ENCODE peak calls at places on chromosomes 11 and 22, in seven cellular contexts. L, U, I, S, H, V and E are unnamed samples.

GRCh38 chr22:40161182-40161581 is 16.5 kb upstream of the TNRC6B start:
- DNase-seq in S (no peak), I (no peak), H (no peak), L (no peak), V (no peak), U (no peak), E (no peak)

GRCh38 chr22:21451545-21452520 is 15.4 kb upstream of the TMEM191C start:
- DNase-seq in U (peak), H (peak), V (no peak), L (no peak), S (no peak), I (no peak), E (no peak)

GRCh38 chr22:40263191-40263590 is 83.1 kb upstream of the ADSL start:
- DNase-seq in H (no peak), U (peak), I (no peak), V (no peak), S (no peak), L (no peak), E (no peak)

GRCh38 chr11:86735462-86736302 is 63.3 kb upstream of the ME3 start:
- DNase-seq in V (no peak), S (no peak), U (no peak), H (no peak), I (no peak), L (no peak), E (no peak)

GRCh38 chr11:124669193-124669592 is 4.3 kb downstream of the SIAE start:
- DNase-seq in V (no peak), U (peak), H (peak), L (peak), S (no peak), I (peak), E (peak)

GRCh38 chr11:2417856-2418705 is 17.5 kb downstream of the TSSC4 start:
- DNase-seq in I (no peak), S (no peak), H (no peak), L (no peak), V (no peak), U (peak), E (no peak)

GRCh38 chr22:49329636-49330035 is 498.0 kb downstream of the BRD1 start:
- DNase-seq in L (no peak), S (no peak), I (no peak), U (no peak), V (no peak), H (no peak), E (no peak)

GRCh38 chr22:39471421-39472141 is 14.8 kb downstream of the MGAT3 start:
- DNase-seq in V (no peak), L (peak), U (peak), H (no peak), I (peak), S (peak), E (no peak)

GRCh38 chr11:86473991-86474833 is 99.5 kb downstream of the CCDC81 start:
- DNase-seq in V (no peak), U (peak), I (peak), H (no peak), S (no peak), L (no peak), E (no peak)

GRCh38 chr22:19356708-19357269 is 65.3 kb upstream of the CLTCL1 start:
- DNase-seq in S (no peak), I (no peak), H (no peak), L (no peak), U (no peak), V (no peak), E (no peak)

GRCh38 chr11:73359930-73360742 is 16.1 kb upstream of the RELT start:
- DNase-seq in S (no peak), V (peak), I (no peak), L (peak), U (no peak), H (no peak), E (no peak)

GRCh38 chr11:9972917-9973504 is 309.1 kb downstream of the SWAP70 start:
- DNase-seq in U (no peak), S (no peak), I (peak), L (peak), V (no peak), H (no peak), E (peak)

GRCh38 chr11:19664896-19665548 is 47.6 kb upstream of the NAV2 start:
- DNase-seq in H (no peak), V (no peak), S (no peak), I (peak), L (no peak), U (peak), E (no peak)

GRCh38 chr11:13222285-13222684 is 55.3 kb upstream of the BMAL1 start:
- DNase-seq in L (no peak), S (no peak), H (no peak), V (no peak), U (no peak), I (peak), E (no peak)

GRCh38 chr11:1356007-1356435 is 33.7 kb upstream of the BRSK2 start:
- DNase-seq in H (no peak), S (no peak), I (no peak), U (no peak), V (no peak), L (no peak), E (no peak)

GRCh38 chr11:128324531-128325141 is 262.7 kb downstream of the ETS1 start:
- DNase-seq in V (peak), I (no peak), L (peak), S (no peak), U (no peak), H (no peak), E (no peak)